ENCODE peak calls at places on chromosomes 13 and 19, in ten cellular contexts. T is activated naive CD4-positive, alpha-beta T cell; M is breast epithelium; B is EH; H is kidney glomerular epithelial cell; V is choroid plexus epithelial cell; G is endothelial cell; J is activated T-cell treated with anti-CD3 and anti-CD28 coated beads for 1 hour; Q is activated effector memory CD4-positive, alpha-beta T cell treated with anti-CD3 and anti-CD28 coated beads, Interleukin-2, amount 50 U/mL, for 16 hours; E is upper lobe of left lung. I is an unnamed sample.

GRCh38 chr13:102847272-102848234 is 1.7 kb downstream of the ERCC5 start:
- DNase-seq in T (no peak), M (no peak), B (peak; percentile 49), H (peak; percentile 18), V (peak; percentile 71), G (no peak), J (no peak), Q (no peak), E (no peak), I (no peak)

GRCh38 chr19:19256072-19256969 is 16.8 kb downstream of the TM6SF2 start:
- DNase-seq in T (no peak), M (no peak), B (no peak), H (no peak), V (no peak), G (no peak), J (no peak), Q (no peak), E (no peak), I (no peak)

GRCh38 chr13:112930192-112930591 is 38.8 kb upstream of the MCF2L start:
- DNase-seq in T (no peak), M (no peak), B (no peak), H (no peak), V (no peak), G (no peak), J (no peak), Q (no peak), E (no peak), I (no peak)

GRCh38 chr13:53264751-53265150 is 236.1 kb downstream of the OLFM4 start:
- DNase-seq in T (no peak), M (no peak), B (no peak), H (no peak), V (no peak), G (no peak), J (no peak), Q (no peak), E (no peak), I (no peak)

GRCh38 chr13:35190241-35190640 is 248.2 kb downstream of the NBEA start:
- DNase-seq in T (no peak), M (no peak), B (peak; percentile 46), H (no peak), V (peak; percentile 22), G (no peak), J (no peak), Q (no peak), E (no peak), I (no peak)

GRCh38 chr19:39520541-39521204 is 5.7 kb downstream of the SELENOV start:
- DNase-seq in T (no peak), M (no peak), B (no peak), H (no peak), V (no peak), G (no peak), J (no peak), Q (no peak), E (no peak), I (no peak)

GRCh38 chr19:43997631-43998290 is 5.0 kb upstream of the ZNF230 start:
- DNase-seq in T (no peak), M (no peak), B (peak; percentile 22), H (no peak), V (no peak), G (no peak), J (no peak), Q (no peak), E (no peak), I (no peak)

GRCh38 chr19:39951686-39952085 is 17.3 kb upstream of the FCGBP start:
- DNase-seq in T (no peak), M (no peak), B (peak; percentile 21), H (peak; percentile 15), V (peak; percentile 82), G (no peak), J (no peak), Q (no peak), E (no peak), I (no peak)

GRCh38 chr19:47446534-47447469 is 24.9 kb downstream of the SLC8A2 start:
- DNase-seq in T (no peak), M (no peak), B (peak; percentile 29), H (no peak), V (no peak), G (peak; percentile 58), J (no peak), Q (no peak), E (peak; percentile 82), I (no peak)

GRCh38 chr19:7781157-7781556 is 18.1 kb downstream of the CLEC4M start:
- DNase-seq in T (no peak), M (no peak), B (no peak), H (no peak), V (no peak), G (no peak), J (no peak), Q (no peak), E (no peak), I (no peak)

I was measured in type B pancreatic cell.